ENCODE peak calls at places on chromosomes 7 and 10, in ten cellular contexts. G is HCT116, X is osteoblast, Y is OCI-LY7, D is GM12878, P is neural progenitor cell, W is MM.1S, R is DND-41, S is fibroblast of lung, F is IMR-90. Z is an unnamed sample. For H4K20me1, the result is how much of the 10 kb centered on the place peaks cover.

GRCh38 chr10:23693398-23693797 is 254.5 kb downstream of the OTUD1 start:
- DNase-seq in G (no peak), X (peak), Y (no peak), D (no peak), P (peak), W (no peak), R (no peak), S (no peak), F (no peak), Z (no peak)

GRCh38 chr7:1290262-1291039 is 57.8 kb downstream of the UNCX start:
- DNase-seq in G (no peak), X (peak), Y (no peak), D (no peak), P (peak), W (no peak), R (peak), S (peak), F (no peak), Z (no peak)

GRCh38 chr10:15571570-15571969 is 148.2 kb downstream of the ITGA8 start:
- DNase-seq in G (no peak), X (no peak), Y (no peak), D (no peak), P (no peak), W (no peak), R (no peak), S (peak), F (peak), Z (peak)

GRCh38 chr10:89867964-89868363 is 166.6 kb downstream of the KIF20B start:
- DNase-seq in G (peak), X (no peak), Y (no peak), D (no peak), P (no peak), W (no peak), R (no peak), S (peak), F (peak), Z (no peak)

GRCh38 chr7:101893326-101894085 is 76.1 kb downstream of the CUX1 start:
- DNase-seq in G (no peak), X (no peak), Y (no peak), D (no peak), P (no peak), W (no peak), R (no peak), S (no peak), F (no peak), Z (no peak)

GRCh38 chr10:74929197-74929596 is 102.8 kb downstream of the KAT6B start:
- DNase-seq in G (no peak), X (no peak), Y (no peak), D (no peak), P (no peak), W (no peak), R (no peak), S (peak), F (peak), Z (no peak)

GRCh38 chr10:69654376-69654775 is 24.3 kb downstream of the FAM241B start:
- DNase-seq in G (no peak), X (peak), Y (no peak), D (no peak), P (no peak), W (no peak), R (no peak), S (no peak), F (no peak), Z (no peak)

GRCh38 chr10:67297637-67298181 is 371.9 kb downstream of the LRRTM3 start:
- DNase-seq in G (no peak), X (no peak), Y (no peak), D (no peak), P (no peak), W (no peak), R (no peak), S (no peak), F (no peak), Z (no peak)

GRCh38 chr10:122127943-122128342 is 139.0 kb downstream of the TACC2 start:
- DNase-seq in G (no peak), X (no peak), Y (no peak), D (no peak), P (no peak), W (peak), R (no peak), S (no peak), F (peak), Z (no peak)

GRCh38 chr10:76432274-76433012 is 1001.0 kb downstream of the LRMDA start:
- DNase-seq in G (no peak), X (peak), Y (no peak), D (no peak), P (no peak), W (no peak), R (no peak), S (peak), F (peak), Z (no peak)

GRCh38 chr7:106623846-106624245 is 37.1 kb downstream of the CCDC71L start:
- DNase-seq in G (no peak), X (no peak), Y (no peak), D (no peak), P (no peak), W (no peak), R (no peak), S (peak), F (peak), Z (no peak)

GRCh38 chr7:76315372-76315771 is 12.9 kb downstream of the HSPB1 start:
- DNase-seq in G (no peak), X (peak), Y (peak), D (no peak), P (no peak), W (no peak), R (no peak), S (no peak), F (no peak), Z (peak)

GRCh38 chr7:42611961-42612360 is 299.9 kb downstream of the C7orf25 start:
- DNase-seq in G (no peak), X (peak), Y (no peak), D (no peak), P (no peak), W (peak), R (no peak), S (no peak), F (no peak), Z (no peak)

GRCh38 chr7:28856656-28857055 is 101.5 kb downstream of the TRIL start:
- DNase-seq in G (no peak), X (no peak), Y (no peak), D (no peak), P (no peak), W (no peak), R (no peak), S (no peak), F (no peak), Z (no peak)

GRCh38 chr7:129939881-129940280 is 12.9 kb downstream of the UBE2H start:
- DNase-seq in G (no peak), X (no peak), Y (no peak), D (no peak), P (no peak), W (no peak), R (no peak), S (no peak), F (no peak), Z (no peak)
- H4K20me1 ChIP-seq in G (under half), X (half or more), Y (under half), D (under half), P (half or more), W (under half), R (under half), S (under half), F (half or more), Z (under half)

DNA sequence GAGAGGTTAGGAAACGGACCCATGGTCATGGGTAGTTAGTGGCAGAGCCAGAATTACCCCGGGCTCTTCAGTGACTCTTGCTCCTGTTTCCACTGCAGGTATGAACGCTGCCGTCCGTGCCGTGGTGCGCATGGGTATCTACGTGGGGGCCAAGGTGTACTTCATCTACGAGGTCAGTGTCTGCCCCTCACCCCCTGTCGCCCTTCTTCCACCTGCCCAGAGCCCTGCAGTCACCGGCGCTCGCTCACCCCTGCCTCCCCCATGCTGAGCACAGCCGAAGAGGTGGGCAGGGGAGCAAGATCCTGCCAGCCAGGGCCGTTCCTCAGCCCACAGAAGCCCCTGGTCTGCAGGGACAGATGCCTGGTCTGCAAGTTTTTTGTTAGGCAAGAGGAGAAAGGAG is 14.9 kb downstream of the PFKP start:
- DNase-seq in G (no peak), X (no peak), Y (no peak), D (no peak), P (no peak), W (no peak), R (no peak), S (no peak), F (no peak), Z (no peak)
- H4K20me1 ChIP-seq in G (under half), X (under half), Y (under half), D (under half), P (under half), W (under half), R (half or more), S (under half), F (half or more), Z (under half)

GRCh38 chr10:5476918-5477525 is 22.3 kb downstream of the CALML5 start:
- DNase-seq in G (no peak), X (peak), Y (no peak), D (no peak), P (peak), W (no peak), R (no peak), S (no peak), F (no peak), Z (peak)
- H4K20me1 ChIP-seq in G (under half), X (under half), Y (under half), D (under half), P (under half), W (under half), R (under half), S (under half), F (under half), Z (under half)

GRCh38 chr7:133050200-133050995 is 31.5 kb downstream of the CHCHD3 start:
- DNase-seq in G (no peak), X (no peak), Y (no peak), D (no peak), P (no peak), W (no peak), R (no peak), S (no peak), F (no peak), Z (no peak)

GRCh38 chr7:133051066-133051465 is 30.8 kb downstream of the CHCHD3 start:
- DNase-seq in G (no peak), X (peak), Y (peak), D (no peak), P (peak), W (peak), R (no peak), S (peak), F (peak), Z (peak)

GRCh38 chr7:133052357-133052756 is 29.5 kb downstream of the CHCHD3 start:
- DNase-seq in G (no peak), X (no peak), Y (no peak), D (no peak), P (no peak), W (no peak), R (no peak), S (no peak), F (no peak), Z (no peak)

GRCh38 chr7:133052826-133053225 is 29.1 kb downstream of the CHCHD3 start:
- DNase-seq in G (no peak), X (no peak), Y (no peak), D (no peak), P (no peak), W (no peak), R (no peak), S (no peak), F (no peak), Z (no peak)

DNA sequence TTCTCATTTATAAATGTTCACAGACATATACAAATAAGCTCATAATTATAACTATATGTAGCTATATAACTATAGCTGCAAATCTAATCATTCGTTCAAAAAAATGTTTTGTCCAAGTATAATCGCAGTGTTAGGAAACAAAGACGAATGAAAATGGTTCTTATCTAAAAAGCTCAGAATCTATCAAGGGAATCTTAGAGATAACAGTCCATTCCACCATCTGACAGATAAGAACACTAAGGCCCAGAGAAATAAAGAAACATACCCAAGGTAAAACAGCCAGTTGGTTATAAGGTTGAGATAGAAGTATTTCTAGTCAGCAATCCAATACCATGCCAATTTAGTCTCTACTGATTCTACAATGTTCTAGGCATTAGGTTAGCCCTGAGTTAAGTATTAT is 30.2 kb downstream of the CHCHD3 start:
- DNase-seq in G (no peak), X (no peak), Y (no peak), D (no peak), P (no peak), W (no peak), R (no peak), S (no peak), F (no peak), Z (no peak)
- H4K20me1 ChIP-seq in G (under half), X (under half), Y (under half), D (under half), P (half or more), W (under half), R (under half), S (under half), F (under half), Z (under half)

GRCh38 chr7:98295467-98296220 is 14.2 kb downstream of the BRI3 start:
- DNase-seq in G (no peak), X (peak), Y (no peak), D (no peak), P (no peak), W (no peak), R (no peak), S (no peak), F (no peak), Z (no peak)
- H4K20me1 ChIP-seq in G (under half), X (under half), Y (under half), D (under half), P (under half), W (under half), R (under half), S (under half), F (under half), Z (under half)

DNA sequence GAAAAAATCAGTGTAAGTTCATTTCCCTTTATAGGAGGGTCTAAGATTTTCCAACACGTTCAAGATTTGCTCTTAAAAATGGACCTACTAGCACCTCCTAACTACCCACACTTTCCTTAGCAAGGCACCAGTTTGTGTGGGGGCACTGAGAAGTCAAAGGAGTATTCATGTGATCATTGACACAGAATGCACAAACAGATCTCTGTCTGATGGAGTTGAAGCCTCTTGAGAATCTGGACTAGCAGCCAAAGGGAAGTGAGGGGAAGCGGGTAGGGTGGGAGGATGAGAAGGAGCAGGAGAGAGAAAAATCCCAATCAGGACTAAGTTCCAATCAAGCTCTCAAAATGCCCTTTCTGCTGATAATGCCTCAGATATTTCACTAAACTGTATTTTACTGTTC is 4.1 kb downstream of the MMS19 start:
- DNase-seq in G (no peak), X (no peak), Y (no peak), D (no peak), P (no peak), W (no peak), R (no peak), S (no peak), F (no peak), Z (no peak)
- H4K20me1 ChIP-seq in G (under half), X (under half), Y (under half), D (under half), P (half or more), W (under half), R (half or more), S (under half), F (half or more), Z (under half)

GRCh38 chr10:79311581-79312407 is 35.5 kb upstream of the PPIF start:
- DNase-seq in G (no peak), X (peak), Y (no peak), D (no peak), P (no peak), W (no peak), R (no peak), S (no peak), F (no peak), Z (no peak)

GRCh38 chr10:79314761-79315601 is 32.3 kb upstream of the PPIF start:
- DNase-seq in G (no peak), X (peak), Y (no peak), D (no peak), P (no peak), W (no peak), R (no peak), S (no peak), F (no peak), Z (no peak)

GRCh38 chr10:79313911-79314439 is 33.3 kb upstream of the PPIF start:
- DNase-seq in G (no peak), X (peak), Y (no peak), D (no peak), P (no peak), W (no peak), R (no peak), S (no peak), F (no peak), Z (no peak)

GRCh38 chr10:79312601-79313187 is 34.6 kb upstream of the PPIF start:
- DNase-seq in G (no peak), X (peak), Y (no peak), D (no peak), P (no peak), W (no peak), R (no peak), S (no peak), F (no peak), Z (no peak)

GRCh38 chr10:79313320-79313719 is 33.9 kb upstream of the PPIF start:
- DNase-seq in G (no peak), X (peak), Y (no peak), D (no peak), P (no peak), W (no peak), R (no peak), S (no peak), F (no peak), Z (no peak)
- H4K20me1 ChIP-seq in G (under half), X (under half), Y (under half), D (under half), P (under half), W (under half), R (half or more), S (under half), F (under half), Z (under half)

GRCh38 chr7:116216956-116217570 is 6.7 kb downstream of the TES start:
- DNase-seq in G (no peak), X (no peak), Y (no peak), D (no peak), P (no peak), W (no peak), R (no peak), S (peak), F (peak), Z (no peak)

GRCh38 chr7:116222501-116222900 is 12.2 kb downstream of the TES start:
- DNase-seq in G (no peak), X (no peak), Y (no peak), D (no peak), P (peak), W (no peak), R (no peak), S (no peak), F (no peak), Z (no peak)

GRCh38 chr7:116218051-116218645 is 7.8 kb downstream of the TES start:
- DNase-seq in G (peak), X (no peak), Y (no peak), D (no peak), P (no peak), W (no peak), R (no peak), S (peak), F (peak), Z (peak)

GRCh38 chr7:116218747-116219146 is 8.4 kb downstream of the TES start:
- DNase-seq in G (no peak), X (no peak), Y (no peak), D (no peak), P (no peak), W (no peak), R (no peak), S (no peak), F (no peak), Z (no peak)

DNA sequence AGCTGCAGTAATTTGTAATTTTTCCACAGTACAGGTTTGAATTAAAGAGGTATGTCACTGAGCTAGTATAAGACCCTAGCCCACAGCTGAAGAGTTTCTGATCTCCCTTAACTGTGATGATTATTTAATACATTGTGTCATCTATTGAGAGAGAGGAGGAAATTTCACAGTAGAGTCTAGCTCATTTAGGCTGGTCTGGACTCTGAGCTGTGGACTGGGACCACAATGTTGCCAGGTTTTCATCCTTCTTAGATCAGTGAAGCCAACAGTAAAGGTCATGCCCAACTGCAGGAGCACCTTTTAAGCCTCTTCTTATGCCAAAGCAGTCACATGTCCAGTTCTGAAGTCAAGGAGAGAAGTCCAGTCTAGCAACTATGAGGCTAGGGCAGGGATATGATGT is 8.9 kb downstream of the TES start:
- DNase-seq in G (no peak), X (no peak), Y (no peak), D (no peak), P (no peak), W (no peak), R (no peak), S (no peak), F (no peak), Z (no peak)
- H4K20me1 ChIP-seq in G (under half), X (under half), Y (under half), D (under half), P (under half), W (half or more), R (under half), S (under half), F (under half), Z (under half)

GRCh38 chr7:157153260-157153659 is 14.5 kb downstream of the UBE3C start:
- DNase-seq in G (no peak), X (no peak), Y (no peak), D (no peak), P (no peak), W (no peak), R (no peak), S (no peak), F (no peak), Z (no peak)
- H4K20me1 ChIP-seq in G (half or more), X (half or more), Y (half or more), D (under half), P (half or more), W (half or more), R (half or more), S (under half), F (half or more), Z (under half)

Z was measured in K562.